ENCODE peak calls at places on chromosomes 4 and X, in seven cellular contexts. T is A549, D is HepG2, O is endothelial cell of umbilical vein, L is H1, N is HCT116, M is K562. X is an unnamed sample.

GRCh38 chr4:72568959-72569718 is at the start of gene ADAMTS3:
- DNase-seq in N (no peak), T (peak; percentile 14), M (peak; percentile 82), O (peak; percentile 56), D (no peak), L (peak; percentile 86), X (peak; percentile 6)

GRCh38 chr4:52716364-52717151 is 34.7 kb downstream of the ERVMER34-1 start:
- DNase-seq in D (no peak), T (no peak), L (no peak), N (no peak), O (no peak), M (no peak), X (peak; percentile 34)

GRCh38 chr4:14178421-14178820 is 550.9 kb upstream of the BOD1L1 start:
- DNase-seq in L (no peak), N (no peak), M (no peak), O (peak; percentile 62), D (no peak), T (no peak), X (no peak)

GRCh38 chr4:149708513-149709175 is 107.0 kb downstream of the IQCM start:
- DNase-seq in N (peak; percentile 57), O (peak; percentile 86), T (no peak), L (no peak), D (no peak), M (no peak), X (no peak)

GRCh38 chrX:11319689-11320302 is 26.6 kb downstream of the AMELX start:
- DNase-seq in N (no peak), D (no peak), O (no peak), L (no peak), T (no peak), M (no peak), X (no peak)

GRCh38 chr4:67933038-67933437 is 30.3 kb downstream of the TMPRSS11A start:
- DNase-seq in M (no peak), D (no peak), O (no peak), L (no peak), T (no peak), N (no peak), X (no peak)

GRCh38 chr4:98491862-98492554 is 166.4 kb downstream of the TSPAN5 start:
- DNase-seq in O (no peak), L (no peak), D (no peak), T (no peak), N (no peak), M (no peak), X (no peak)

GRCh38 chr4:84058201-84058600 is 440.9 kb downstream of the NKX6-1 start:
- DNase-seq in L (no peak), N (no peak), D (no peak), T (no peak), O (no peak), M (no peak), X (no peak)

GRCh38 chrX:8147216-8147615 is 23.9 kb downstream of the VCX2 start:
- DNase-seq in D (no peak), L (no peak), M (no peak), T (no peak), N (no peak), O (no peak), X (no peak)

GRCh38 chrX:2647627-2648026 is 43.5 kb upstream of the CD99 start:
- DNase-seq in M (no peak), O (no peak), N (no peak), T (no peak), D (no peak), L (no peak), X (no peak)

GRCh38 chr4:83177182-83177581 is 62.7 kb upstream of the PLAC8 start:
- DNase-seq in L (no peak), M (no peak), N (no peak), D (no peak), O (no peak), T (no peak), X (no peak)

GRCh38 chr4:81818385-81818784 is 346.7 kb upstream of the RASGEF1B start:
- DNase-seq in O (no peak), N (no peak), D (peak; percentile 50), M (no peak), L (no peak), T (no peak), X (no peak)

GRCh38 chrX:14936561-14936960 is 63.3 kb downstream of the MOSPD2 start:
- DNase-seq in D (no peak), N (peak; percentile 24), O (no peak), L (no peak), M (peak; percentile 9), T (peak; percentile 13), X (peak; percentile 61)

GRCh38 chrX:132802033-132802432 is 156.4 kb downstream of the HS6ST2 start:
- DNase-seq in M (no peak), L (no peak), N (no peak), O (no peak), T (no peak), D (no peak), X (no peak)

GRCh38 chr4:59122626-59123025 is 2012.4 kb upstream of the IGFBP7 start:
- DNase-seq in D (no peak), M (no peak), L (no peak), O (no peak), N (no peak), T (no peak), X (no peak)

GRCh38 chr4:98744372-98745150 is 86.2 kb upstream of the TSPAN5 start:
- DNase-seq in O (peak; percentile 68), L (no peak), N (no peak), M (no peak), D (no peak), T (no peak), X (no peak)

GRCh38 chrX:134760671-134761070 is 102.4 kb upstream of the PLAC1 start:
- DNase-seq in T (no peak), D (no peak), L (no peak), M (no peak), O (no peak), N (no peak), X (no peak)

GRCh38 chrX:136128743-136129142 is 18.6 kb upstream of the FHL1 start:
- DNase-seq in T (no peak), N (no peak), M (no peak), D (no peak), L (no peak), O (no peak), X (no peak)

DNA sequence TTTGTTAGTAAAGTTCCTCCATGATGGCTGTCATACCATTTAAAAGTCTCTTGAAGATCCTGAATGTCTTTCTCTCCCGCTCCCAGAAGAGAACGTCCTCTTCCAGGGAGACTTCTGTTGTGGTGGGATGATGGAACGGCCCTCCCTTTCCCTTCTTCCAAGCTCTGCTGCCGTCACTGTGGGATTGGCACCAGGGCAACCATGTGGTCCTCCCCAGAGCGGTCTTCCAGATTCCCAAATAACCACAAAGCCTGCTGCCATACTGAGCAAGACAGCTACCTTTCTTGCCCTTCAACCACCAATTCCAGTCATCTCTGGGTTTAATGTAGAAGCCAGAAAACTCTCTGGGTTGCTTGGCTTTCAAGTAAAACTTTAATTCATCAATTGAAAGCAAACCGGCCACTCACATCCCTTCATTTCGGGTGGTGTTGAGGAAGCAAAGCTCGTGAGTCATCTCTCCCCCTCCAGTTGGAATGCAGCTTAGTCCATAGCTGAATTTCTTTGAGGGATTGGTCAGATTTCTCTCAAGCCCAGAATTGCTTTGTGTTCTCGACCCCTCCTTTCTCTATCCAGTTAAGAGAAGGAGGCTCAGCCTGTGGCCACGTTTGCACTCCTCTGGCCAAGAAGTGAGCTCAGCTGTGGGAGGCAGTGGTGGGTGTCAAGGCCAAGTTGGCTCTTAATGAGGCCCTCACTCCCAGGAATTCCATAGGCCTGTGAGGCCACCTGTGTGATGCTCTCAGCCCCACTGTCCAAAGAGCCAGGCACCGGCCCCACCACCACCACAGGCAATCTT is 36.9 kb downstream of the FHDC1 start:
- DNase-seq in L (no peak), T (no peak), O (no peak), M (no peak), D (no peak), N (no peak), X (no peak)
- TF ChIP-seq MAX in L (no peak), T (no peak), O (no peak), M (no peak), D (no peak), N (no peak), X (no peak)

GRCh38 chrX:43882294-43882681 is at the start of gene MAOB:
- DNase-seq in M (peak; percentile 48), N (no peak), O (no peak), L (peak; percentile 55), T (no peak), D (peak; percentile 63), X (peak; percentile 1)
- TF ChIP-seq POLR2A in M (no peak), N (no peak), O (no peak), L (no peak), T (no peak), D (no peak), X (no peak)

DNA sequence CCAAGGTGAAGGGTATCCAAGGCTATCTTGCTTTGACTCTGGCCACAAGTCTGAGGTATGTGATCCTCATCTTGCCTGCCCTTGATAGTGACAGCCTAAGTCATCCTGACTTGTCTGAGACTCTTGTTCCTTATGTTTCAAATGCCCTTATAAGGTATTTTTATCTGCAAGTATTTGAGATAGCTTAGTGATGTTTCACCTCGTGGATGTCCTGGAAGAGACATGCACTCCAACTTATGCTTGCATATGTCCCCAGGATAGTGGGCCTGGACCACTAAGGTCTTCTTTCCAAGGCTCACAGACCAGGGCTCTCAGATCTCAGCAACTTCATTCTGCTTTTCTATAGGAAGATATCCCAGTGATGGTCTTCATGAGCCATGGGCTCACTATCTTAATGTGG is 120.5 kb upstream of the WDR1 start:
- DNase-seq in O (no peak), L (no peak), N (no peak), D (no peak), M (no peak), T (no peak), X (peak; percentile 0)
- TF ChIP-seq MAX in O (no peak), L (no peak), N (no peak), D (no peak), M (no peak), T (no peak), X (no peak)

GRCh38 chr4:166003811-166004210 is 130.8 kb downstream of the TLL1 start:
- DNase-seq in M (no peak), L (no peak), T (no peak), O (peak; percentile 7), N (no peak), D (no peak), X (no peak)

GRCh38 chr4:166014411-166014810 is 141.4 kb downstream of the TLL1 start:
- DNase-seq in D (peak; percentile 12), N (no peak), T (no peak), L (no peak), O (no peak), M (no peak), X (no peak)

GRCh38 chr4:166006217-166006616 is 133.2 kb downstream of the TLL1 start:
- DNase-seq in D (no peak), N (no peak), M (no peak), O (no peak), T (no peak), L (no peak), X (no peak)

GRCh38 chr4:166012129-166013078 is 139.4 kb downstream of the TLL1 start:
- DNase-seq in D (no peak), N (no peak), M (no peak), T (no peak), L (no peak), O (no peak), X (no peak)

DNA sequence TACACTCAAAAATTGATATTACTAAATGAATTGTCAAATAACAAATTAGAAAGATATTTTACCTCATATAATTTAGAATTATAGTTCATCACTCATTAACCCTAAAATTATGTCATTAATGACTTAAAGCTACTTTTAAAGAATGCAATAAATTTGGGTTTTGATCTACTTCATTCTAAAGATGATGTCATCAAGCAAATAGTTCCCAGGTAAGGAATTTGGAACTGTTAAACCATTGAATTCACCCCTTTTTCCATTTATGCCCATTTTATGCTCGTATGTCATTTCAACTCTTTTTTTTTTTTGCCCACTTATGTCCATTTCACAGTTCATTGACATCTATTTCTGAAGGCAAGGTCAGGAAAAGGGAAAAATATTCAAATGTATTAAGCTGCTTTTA is 135.5 kb downstream of the TLL1 start:
- DNase-seq in M (no peak), T (no peak), N (no peak), O (no peak), L (no peak), D (no peak), X (no peak)
- TF ChIP-seq POLR2A in M (no peak), T (no peak), N (no peak), O (no peak), L (no peak), D (no peak), X (no peak)